ENCODE peak calls at places on chromosomes 7 and 10, in five cellular contexts. One of them, this sample, is unnamed.
A peak's percentile ranks its signal among the peaks of the same experiment; 100 is the strongest.

GRCh38 chr7:44096326-44096881 is 7.7 kb upstream of the AEBP1 start:
- DNase-seq in foreskin fibroblast: no peak
- DNase-seq in fibroblast of lung: no peak
- DNase-seq in astrocyte of the spinal cord: no peak
- DNase-seq in smooth muscle cell of the brain vasculature: no peak
- DNase-seq in this sample: no peak

GRCh38 chr10:6200588-6201510 is 1.9 kb upstream of the PFKFB3 start:
- DNase-seq in foreskin fibroblast: peak; percentile 59
- DNase-seq in fibroblast of lung: peak; percentile 21
- DNase-seq in astrocyte of the spinal cord: peak; percentile 29
- DNase-seq in smooth muscle cell of the brain vasculature: no peak
- DNase-seq in this sample: peak; percentile 27

GRCh38 chr10:12720217-12720981 is 281.1 kb downstream of the CCDC3 start:
- DNase-seq in foreskin fibroblast: peak; percentile 77
- DNase-seq in fibroblast of lung: peak; percentile 99
- DNase-seq in astrocyte of the spinal cord: peak; percentile 92
- DNase-seq in smooth muscle cell of the brain vasculature: no peak
- DNase-seq in this sample: peak; percentile 45

GRCh38 chr7:157253850-157254249 is 83.0 kb upstream of the DNAJB6 start:
- DNase-seq in foreskin fibroblast: no peak
- DNase-seq in fibroblast of lung: no peak
- DNase-seq in astrocyte of the spinal cord: no peak
- DNase-seq in smooth muscle cell of the brain vasculature: no peak
- DNase-seq in this sample: no peak

GRCh38 chr10:15182541-15183207 is 14.2 kb upstream of the NMT2 start:
- DNase-seq in foreskin fibroblast: peak; percentile 50
- DNase-seq in fibroblast of lung: no peak
- DNase-seq in astrocyte of the spinal cord: no peak
- DNase-seq in smooth muscle cell of the brain vasculature: no peak
- DNase-seq in this sample: peak; percentile 41

GRCh38 chr10:91887075-91887899 is 22.0 kb downstream of the FGFBP3 start:
- DNase-seq in foreskin fibroblast: peak; percentile 65
- DNase-seq in fibroblast of lung: peak; percentile 68
- DNase-seq in astrocyte of the spinal cord: peak; percentile 51
- DNase-seq in smooth muscle cell of the brain vasculature: no peak
- DNase-seq in this sample: peak; percentile 31

GRCh38 chr10:60611291-60611747 is 167.0 kb upstream of the CDK1 start:
- DNase-seq in foreskin fibroblast: peak; percentile 92
- DNase-seq in fibroblast of lung: peak; percentile 92
- DNase-seq in astrocyte of the spinal cord: peak; percentile 80
- DNase-seq in smooth muscle cell of the brain vasculature: peak; percentile 7
- DNase-seq in this sample: peak; percentile 43

GRCh38 chr10:21337171-21337792 is 188.2 kb downstream of the SKIDA1 start:
- DNase-seq in foreskin fibroblast: no peak
- DNase-seq in fibroblast of lung: no peak
- DNase-seq in astrocyte of the spinal cord: no peak
- DNase-seq in smooth muscle cell of the brain vasculature: no peak
- DNase-seq in this sample: no peak

GRCh38 chr7:128672927-128673517 is 930 bp downstream of the GARIN1A start:
- DNase-seq in foreskin fibroblast: peak; percentile 56
- DNase-seq in fibroblast of lung: peak; percentile 16
- DNase-seq in astrocyte of the spinal cord: peak; percentile 34
- DNase-seq in smooth muscle cell of the brain vasculature: no peak
- DNase-seq in this sample: peak; percentile 20

GRCh38 chr7:644381-645305 is 81.9 kb upstream of the DNAAF5 start:
- DNase-seq in foreskin fibroblast: no peak
- DNase-seq in fibroblast of lung: no peak
- DNase-seq in astrocyte of the spinal cord: no peak
- DNase-seq in smooth muscle cell of the brain vasculature: no peak
- DNase-seq in this sample: no peak

This sample was measured in HCEC 1CT.